ENCODE peak calls at places on chromosomes 16 and 17, in six cellular contexts. F is activated CD8-positive, alpha-beta memory T cell treated with anti-CD3 and anti-CD28 coated beads for 1 hour; H is thoracic aorta; T is lower leg skin; J is posterior vena cava; A is AG04449. X is an unnamed sample.

GRCh38 chr17:2082003-2082862 is 27.3 kb downstream of the HIC1 start:
- DNase-seq in H (no peak), T (no peak), A (no peak), J (no peak), F (no peak), X (no peak)

GRCh38 chr17:35750526-35751395 is 2.3 kb downstream of the GAS2L2 start:
- DNase-seq in F (no peak), A (no peak), H (no peak), J (no peak), T (no peak), X (no peak)

GRCh38 chr16:68866933-68867332 is 23.6 kb downstream of the TANGO6 start:
- DNase-seq in J (no peak), T (no peak), A (no peak), F (no peak), H (no peak), X (no peak)

GRCh38 chr17:2485543-2485942 is 26.1 kb downstream of the METTL16 start:
- DNase-seq in J (no peak), H (no peak), T (no peak), F (no peak), A (no peak), X (no peak)

GRCh38 chr16:17467923-17468540 is 2.7 kb downstream of the XYLT1 start:
- DNase-seq in H (no peak), T (peak; percentile 68), J (peak; percentile 87), A (no peak), F (no peak), X (no peak)

GRCh38 chr16:47016700-47017133 is 43.2 kb upstream of the DNAJA2 start:
- DNase-seq in H (no peak), J (peak; percentile 38), F (no peak), T (no peak), A (no peak), X (no peak)

GRCh38 chr17:59311051-59311468 is 20.4 kb upstream of the YPEL2 start:
- DNase-seq in F (no peak), H (no peak), J (no peak), T (peak; percentile 45), A (peak; percentile 5), X (no peak)

GRCh38 chr17:27293898-27294688 is at the start of gene WSB1:
- DNase-seq in F (peak; percentile 92), H (peak; percentile 70), T (peak; percentile 92), A (peak; percentile 45), J (peak; percentile 99), X (no peak)

GRCh38 chr16:25750489-25750888 is 58.7 kb downstream of the HS3ST4 start:
- DNase-seq in F (no peak), A (no peak), H (no peak), T (no peak), J (no peak), X (no peak)

GRCh38 chr16:2009302-2009711 is 314 bp downstream of the ZNF598 start:
- DNase-seq in J (no peak), A (no peak), H (no peak), T (no peak), F (no peak), X (no peak)

GRCh38 chr17:15462962-15463361 is 4.5 kb downstream of the CDRT4 start:
- DNase-seq in F (no peak), A (no peak), J (no peak), H (no peak), T (no peak), X (no peak)

GRCh38 chr16:87441886-87442580 is 49.9 kb downstream of the MAP1LC3B start:
- DNase-seq in H (no peak), A (no peak), T (no peak), J (peak; percentile 54), F (no peak), X (no peak)

GRCh38 chr17:71023631-71024030 is 854.3 kb downstream of the KCNJ2 start:
- DNase-seq in T (no peak), A (no peak), J (no peak), F (no peak), H (no peak), X (no peak)

GRCh38 chr17:74394977-74395376 is 27.7 kb downstream of the GPR142 start:
- DNase-seq in F (no peak), T (no peak), J (no peak), H (no peak), A (no peak), X (no peak)

GRCh38 chr17:8162232-8162996 is at the start of gene VAMP2:
- DNase-seq in H (no peak), J (peak; percentile 96), F (peak; percentile 79), A (no peak), T (peak; percentile 78), X (no peak)

GRCh38 chr17:54270499-54270898 is 447.8 kb downstream of the KIF2B start:
- DNase-seq in H (no peak), T (no peak), J (no peak), A (no peak), F (no peak), X (no peak)

GRCh38 chr17:29250666-29251065 is 4.0 kb downstream of the CRYBA1 start:
- DNase-seq in F (no peak), A (peak; percentile 63), H (no peak), J (no peak), T (no peak), X (no peak)

GRCh38 chr16:75345711-75346110 is 87.6 kb downstream of the CFDP1 start:
- DNase-seq in A (no peak), J (no peak), T (no peak), H (no peak), F (no peak), X (no peak)

X was measured in SK-N-MC.